ENCODE peak calls at places on chromosomes 11 and 22, in six cellular contexts. One of them, this sample, is unnamed.

GRCh38 chr11:93505703-93506102 is 37.5 kb downstream of the SMCO4 start:
- DNase-seq in A549: no peak
- DNase-seq in mammary epithelial cell: no peak
- DNase-seq in Peyer's patch: no peak
- DNase-seq in CD8-positive, alpha-beta T cell: no peak
- DNase-seq in GM12878: no peak
- DNase-seq in this sample: no peak

GRCh38 chr22:45502215-45503070 is at the start of gene FBLN1:
- DNase-seq in A549: peak; percentile 42
- DNase-seq in mammary epithelial cell: no peak
- DNase-seq in Peyer's patch: no peak
- DNase-seq in CD8-positive, alpha-beta T cell: no peak
- DNase-seq in GM12878: no peak
- DNase-seq in this sample: no peak

GRCh38 chr22:33859311-33859710 is 61.0 kb downstream of the LARGE1 start:
- DNase-seq in A549: no peak
- DNase-seq in mammary epithelial cell: no peak
- DNase-seq in Peyer's patch: no peak
- DNase-seq in CD8-positive, alpha-beta T cell: no peak
- DNase-seq in GM12878: no peak
- DNase-seq in this sample: no peak

GRCh38 chr11:73464347-73464746 is 88.1 kb downstream of the RELT start:
- DNase-seq in A549: no peak
- DNase-seq in mammary epithelial cell: no peak
- DNase-seq in Peyer's patch: no peak
- DNase-seq in CD8-positive, alpha-beta T cell: no peak
- DNase-seq in GM12878: no peak
- DNase-seq in this sample: no peak

GRCh38 chr11:14308114-14308896 is 50.7 kb downstream of the RRAS2 start:
- DNase-seq in A549: peak; percentile 66
- DNase-seq in mammary epithelial cell: peak; percentile 32
- DNase-seq in Peyer's patch: no peak
- DNase-seq in CD8-positive, alpha-beta T cell: no peak
- DNase-seq in GM12878: no peak
- DNase-seq in this sample: no peak

GRCh38 chr22:47010211-47010610 is 247.8 kb downstream of the TBC1D22A start:
- DNase-seq in A549: no peak
- DNase-seq in mammary epithelial cell: no peak
- DNase-seq in Peyer's patch: no peak
- DNase-seq in CD8-positive, alpha-beta T cell: no peak
- DNase-seq in GM12878: no peak
- DNase-seq in this sample: no peak

GRCh38 chr11:34667810-34668582 is 47.1 kb downstream of the EHF start:
- DNase-seq in A549: peak; percentile 84
- DNase-seq in mammary epithelial cell: no peak
- DNase-seq in Peyer's patch: no peak
- DNase-seq in CD8-positive, alpha-beta T cell: no peak
- DNase-seq in GM12878: no peak
- DNase-seq in this sample: no peak

GRCh38 chr11:8558436-8558835 is 35.6 kb downstream of the STK33 start:
- DNase-seq in A549: no peak
- DNase-seq in mammary epithelial cell: peak; percentile 5
- DNase-seq in Peyer's patch: no peak
- DNase-seq in CD8-positive, alpha-beta T cell: no peak
- DNase-seq in GM12878: no peak
- DNase-seq in this sample: no peak

GRCh38 chr11:2099523-2100316 is 39.5 kb downstream of the IGF2 start:
- DNase-seq in A549: no peak
- DNase-seq in mammary epithelial cell: peak; percentile 78
- DNase-seq in Peyer's patch: peak; percentile 59
- DNase-seq in CD8-positive, alpha-beta T cell: no peak
- DNase-seq in GM12878: no peak
- DNase-seq in this sample: no peak

GRCh38 chr11:64048042-64048854 is 12.5 kb downstream of the FLRT1 start:
- DNase-seq in A549: no peak
- DNase-seq in mammary epithelial cell: no peak
- DNase-seq in Peyer's patch: no peak
- DNase-seq in CD8-positive, alpha-beta T cell: no peak
- DNase-seq in GM12878: no peak
- DNase-seq in this sample: no peak

GRCh38 chr11:94702481-94702880 is 65.7 kb upstream of the AMOTL1 start:
- DNase-seq in A549: no peak
- DNase-seq in mammary epithelial cell: no peak
- DNase-seq in Peyer's patch: no peak
- DNase-seq in CD8-positive, alpha-beta T cell: no peak
- DNase-seq in GM12878: no peak
- DNase-seq in this sample: no peak

GRCh38 chr11:43830928-43831440 is 49.6 kb upstream of the ALKBH3 start:
- DNase-seq in A549: peak; percentile 90
- DNase-seq in mammary epithelial cell: peak; percentile 100
- DNase-seq in Peyer's patch: no peak
- DNase-seq in CD8-positive, alpha-beta T cell: peak; percentile 7
- DNase-seq in GM12878: no peak
- DNase-seq in this sample: no peak
- H3K4me3 ChIP-seq in A549: no peak overlapping the region
- H3K4me3 ChIP-seq in mammary epithelial cell: peak overlapping the region; percentile 14
- H3K4me3 ChIP-seq in Peyer's patch: no peak overlapping the region
- H3K4me3 ChIP-seq in CD8-positive, alpha-beta T cell: no peak overlapping the region
- H3K4me3 ChIP-seq in GM12878: no peak overlapping the region
- H3K4me3 ChIP-seq in this sample: no peak overlapping the region

GRCh38 chr11:134615041-134615615 is 203.1 kb upstream of the B3GAT1 start:
- DNase-seq in A549: no peak
- DNase-seq in mammary epithelial cell: no peak
- DNase-seq in Peyer's patch: no peak
- DNase-seq in CD8-positive, alpha-beta T cell: no peak
- DNase-seq in GM12878: no peak
- DNase-seq in this sample: no peak
- TF ChIP-seq CTCF in A549: no peak
- TF ChIP-seq CTCF in mammary epithelial cell: no peak
- TF ChIP-seq CTCF in Peyer's patch: no peak
- TF ChIP-seq CTCF in CD8-positive, alpha-beta T cell: no peak
- TF ChIP-seq CTCF in GM12878: no peak
- TF ChIP-seq CTCF in this sample: no peak

GRCh38 chr11:45058344-45058743 is 88.1 kb upstream of the PRDM11 start:
- DNase-seq in A549: no peak
- DNase-seq in mammary epithelial cell: no peak
- DNase-seq in Peyer's patch: no peak
- DNase-seq in CD8-positive, alpha-beta T cell: no peak
- DNase-seq in GM12878: no peak
- DNase-seq in this sample: no peak
- H3K4me3 ChIP-seq in A549: no peak overlapping the region
- H3K4me3 ChIP-seq in mammary epithelial cell: no peak overlapping the region
- H3K4me3 ChIP-seq in Peyer's patch: no peak overlapping the region
- H3K4me3 ChIP-seq in CD8-positive, alpha-beta T cell: no peak overlapping the region
- H3K4me3 ChIP-seq in GM12878: no peak overlapping the region
- H3K4me3 ChIP-seq in this sample: no peak overlapping the region

GRCh38 chr22:22548349-22548716 is 10.7 kb downstream of the PRAME start:
- DNase-seq in A549: no peak
- DNase-seq in mammary epithelial cell: no peak
- DNase-seq in Peyer's patch: no peak
- DNase-seq in CD8-positive, alpha-beta T cell: no peak
- DNase-seq in GM12878: no peak
- DNase-seq in this sample: no peak

GRCh38 chr22:22547226-22547625 is 11.8 kb downstream of the PRAME start:
- DNase-seq in A549: no peak
- DNase-seq in mammary epithelial cell: no peak
- DNase-seq in Peyer's patch: no peak
- DNase-seq in CD8-positive, alpha-beta T cell: no peak
- DNase-seq in GM12878: no peak
- DNase-seq in this sample: no peak

GRCh38 chr22:22546490-22546889 is 12.6 kb downstream of the PRAME start:
- DNase-seq in A549: no peak
- DNase-seq in mammary epithelial cell: no peak
- DNase-seq in Peyer's patch: no peak
- DNase-seq in CD8-positive, alpha-beta T cell: no peak
- DNase-seq in GM12878: no peak
- DNase-seq in this sample: no peak

GRCh38 chr22:22547692-22548348 is 11.2 kb downstream of the PRAME start:
- DNase-seq in A549: no peak
- DNase-seq in mammary epithelial cell: no peak
- DNase-seq in Peyer's patch: no peak
- DNase-seq in CD8-positive, alpha-beta T cell: no peak
- DNase-seq in GM12878: no peak
- DNase-seq in this sample: no peak

GRCh38 chr22:22545084-22545483 is 14.0 kb downstream of the PRAME start:
- DNase-seq in A549: no peak
- DNase-seq in mammary epithelial cell: no peak
- DNase-seq in Peyer's patch: no peak
- DNase-seq in CD8-positive, alpha-beta T cell: no peak
- DNase-seq in GM12878: no peak
- DNase-seq in this sample: no peak
- TF ChIP-seq CTCF in A549: no peak
- TF ChIP-seq CTCF in mammary epithelial cell: no peak
- TF ChIP-seq CTCF in Peyer's patch: no peak
- TF ChIP-seq CTCF in CD8-positive, alpha-beta T cell: no peak
- TF ChIP-seq CTCF in GM12878: no peak
- TF ChIP-seq CTCF in this sample: no peak

GRCh38 chr22:32181043-32181442 is 21.9 kb upstream of the C22orf42 start:
- DNase-seq in A549: no peak
- DNase-seq in mammary epithelial cell: no peak
- DNase-seq in Peyer's patch: no peak
- DNase-seq in CD8-positive, alpha-beta T cell: no peak
- DNase-seq in GM12878: no peak
- DNase-seq in this sample: no peak

GRCh38 chr22:32177221-32177765 is 18.2 kb upstream of the C22orf42 start:
- DNase-seq in A549: no peak
- DNase-seq in mammary epithelial cell: no peak
- DNase-seq in Peyer's patch: no peak
- DNase-seq in CD8-positive, alpha-beta T cell: no peak
- DNase-seq in GM12878: no peak
- DNase-seq in this sample: no peak

GRCh38 chr22:32175751-32176644 is 16.9 kb upstream of the C22orf42 start:
- DNase-seq in A549: no peak
- DNase-seq in mammary epithelial cell: no peak
- DNase-seq in Peyer's patch: no peak
- DNase-seq in CD8-positive, alpha-beta T cell: no peak
- DNase-seq in GM12878: no peak
- DNase-seq in this sample: no peak
- H3K4me3 ChIP-seq in A549: no peak overlapping the region
- H3K4me3 ChIP-seq in mammary epithelial cell: no peak overlapping the region
- H3K4me3 ChIP-seq in Peyer's patch: no peak overlapping the region
- H3K4me3 ChIP-seq in CD8-positive, alpha-beta T cell: no peak overlapping the region
- H3K4me3 ChIP-seq in GM12878: no peak overlapping the region
- H3K4me3 ChIP-seq in this sample: no peak overlapping the region

DNA sequence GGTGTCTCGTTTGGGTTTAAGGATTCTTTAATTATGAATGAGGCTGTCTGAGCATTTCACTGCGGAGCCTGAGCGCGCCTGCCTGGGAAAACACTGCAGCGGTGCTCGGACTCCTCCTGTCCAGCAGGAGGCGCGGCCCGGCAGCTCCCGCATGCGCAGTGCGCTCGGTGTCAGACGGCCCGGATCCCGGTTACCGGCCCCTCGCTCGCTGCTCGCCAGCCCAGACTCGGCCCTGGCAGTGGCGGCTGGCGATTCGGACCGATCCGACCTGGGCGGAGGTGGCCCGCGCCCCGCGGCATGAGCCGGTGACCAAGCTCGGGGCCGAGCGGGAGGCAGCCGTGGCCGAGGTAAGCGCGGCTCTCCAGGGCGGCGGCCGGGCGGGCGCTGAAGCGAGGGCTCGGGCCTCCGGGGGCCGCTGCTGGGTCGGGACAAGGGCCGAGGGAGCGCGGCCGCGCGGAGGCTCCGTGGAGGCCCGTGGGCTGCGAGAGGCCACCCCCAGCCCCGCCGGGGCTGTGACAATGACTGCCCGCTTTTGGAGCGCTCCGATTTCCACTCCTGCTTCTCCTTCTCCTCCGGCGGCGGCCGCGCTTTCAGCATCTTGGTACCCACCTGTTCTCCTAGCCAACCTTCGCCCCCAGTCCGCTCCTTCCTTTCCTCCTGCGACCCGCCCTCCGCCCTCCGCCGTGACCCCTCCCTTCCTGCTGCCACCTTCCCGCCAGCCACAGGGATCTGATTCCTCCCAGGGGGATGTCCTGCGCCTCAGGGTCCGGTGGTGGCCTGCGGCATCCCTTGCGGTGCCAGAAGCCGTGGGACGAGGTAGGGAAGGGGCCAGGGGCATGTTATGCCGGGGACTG is at the start of gene EXT2:
- DNase-seq in A549: peak; percentile 85
- DNase-seq in mammary epithelial cell: peak; percentile 75
- DNase-seq in Peyer's patch: peak; percentile 92
- DNase-seq in CD8-positive, alpha-beta T cell: peak; percentile 80
- DNase-seq in GM12878: no peak
- DNase-seq in this sample: peak; percentile 37
- TF ChIP-seq CTCF in A549: peak; percentile 61
- TF ChIP-seq CTCF in mammary epithelial cell: peak; percentile 69
- TF ChIP-seq CTCF in Peyer's patch: peak; percentile 91
- TF ChIP-seq CTCF in CD8-positive, alpha-beta T cell: peak; percentile 91
- TF ChIP-seq CTCF in GM12878: peak; percentile 93
- TF ChIP-seq CTCF in this sample: peak; percentile 87

GRCh38 chr11:60303661-60304060 is 23.2 kb downstream of the MS4A4A start:
- DNase-seq in A549: no peak
- DNase-seq in mammary epithelial cell: no peak
- DNase-seq in Peyer's patch: no peak
- DNase-seq in CD8-positive, alpha-beta T cell: no peak
- DNase-seq in GM12878: no peak
- DNase-seq in this sample: no peak
- H3K4me3 ChIP-seq in A549: no peak overlapping the region
- H3K4me3 ChIP-seq in mammary epithelial cell: no peak overlapping the region
- H3K4me3 ChIP-seq in Peyer's patch: no peak overlapping the region
- H3K4me3 ChIP-seq in CD8-positive, alpha-beta T cell: no peak overlapping the region
- H3K4me3 ChIP-seq in GM12878: no peak overlapping the region
- H3K4me3 ChIP-seq in this sample: no peak overlapping the region

GRCh38 chr11:67239795-67240574 is 26.3 kb upstream of the GRK2 start:
- DNase-seq in A549: peak; percentile 97
- DNase-seq in mammary epithelial cell: peak; percentile 99
- DNase-seq in Peyer's patch: peak; percentile 93
- DNase-seq in CD8-positive, alpha-beta T cell: peak; percentile 90
- DNase-seq in GM12878: peak; percentile 93
- DNase-seq in this sample: peak; percentile 93
- TF ChIP-seq CTCF in A549: no peak
- TF ChIP-seq CTCF in mammary epithelial cell: no peak
- TF ChIP-seq CTCF in Peyer's patch: peak; percentile 22
- TF ChIP-seq CTCF in CD8-positive, alpha-beta T cell: no peak
- TF ChIP-seq CTCF in GM12878: peak; percentile 6
- TF ChIP-seq CTCF in this sample: no peak

This sample was measured in GM12864.